ENCODE peak calls at places on chromosomes 2 and 18, in five cellular contexts. W is WTC11, B is natural killer cell, M is dorsolateral prefrontal cortex, L is GM23338. Q is an unnamed sample.

GRCh38 chr18:8153887-8154583 is 455.2 kb upstream of the RAB12 start:
- DNase-seq in M (no peak), W (no peak), B (no peak), L (no peak), Q (no peak)

GRCh38 chr2:27370816-27371620 is 602 bp downstream of the SNX17 start:
- DNase-seq in W (no peak), M (no peak), L (peak; percentile 39), B (no peak), Q (no peak)

GRCh38 chr2:9714630-9715214 is 83.9 kb upstream of the YWHAQ start:
- DNase-seq in B (no peak), W (no peak), M (no peak), L (no peak), Q (no peak)

GRCh38 chr2:102070058-102070642 is 72.4 kb upstream of the IL1R1 start:
- DNase-seq in M (no peak), W (no peak), L (no peak), B (no peak), Q (no peak)

GRCh38 chr2:61421611-61422010 is 49.3 kb downstream of the USP34 start:
- DNase-seq in W (no peak), M (no peak), B (no peak), L (no peak), Q (no peak)

GRCh38 chr2:8932702-8933101 is 70.8 kb downstream of the MBOAT2 start:
- DNase-seq in M (no peak), L (no peak), B (no peak), W (no peak), Q (no peak)

GRCh38 chr18:22433960-22434359 is 16.2 kb upstream of the CTAGE1 start:
- DNase-seq in B (no peak), W (no peak), M (no peak), L (no peak), Q (no peak)

GRCh38 chr2:180644709-180645108 is 335.7 kb upstream of the UBE2E3 start:
- DNase-seq in L (no peak), M (no peak), B (no peak), W (no peak), Q (no peak)

GRCh38 chr2:117085719-117086118 is 728.8 kb upstream of the DDX18 start:
- DNase-seq in L (no peak), B (no peak), W (no peak), M (no peak), Q (no peak)

GRCh38 chr2:12014088-12014960 is 267.9 kb downstream of the LPIN1 start:
- DNase-seq in M (no peak), L (no peak), B (no peak), W (no peak), Q (no peak)

GRCh38 chr2:96907405-96908041 is 37.6 kb upstream of the SEMA4C start:
- DNase-seq in M (no peak), L (peak; percentile 65), W (peak; percentile 71), B (no peak), Q (no peak)

GRCh38 chr2:27051902-27052645 is 606 bp downstream of the AGBL5 start:
- DNase-seq in B (no peak), M (peak; percentile 30), W (peak; percentile 71), L (peak; percentile 86), Q (no peak)

GRCh38 chr2:67880291-67880761 is 182.5 kb downstream of the C1D start:
- DNase-seq in W (no peak), B (no peak), L (no peak), M (no peak), Q (no peak)

GRCh38 chr2:35409762-35410161 is 945.8 kb upstream of the CRIM1 start:
- DNase-seq in M (no peak), L (no peak), B (no peak), W (no peak), Q (no peak)

GRCh38 chr2:230216489-230216888 is 3.3 kb downstream of the SP110 start:
- DNase-seq in W (no peak), B (no peak), M (no peak), L (no peak), Q (no peak)

GRCh38 chr2:235756491-235756890 is 262.6 kb downstream of the AGAP1 start:
- DNase-seq in W (no peak), L (peak; percentile 36), B (no peak), M (no peak), Q (no peak)

GRCh38 chr2:159738509-159739390 is 26.4 kb downstream of the MARCHF7 start:
- DNase-seq in M (no peak), B (no peak), W (no peak), L (peak; percentile 28), Q (no peak)

GRCh38 chr2:203759692-203760365 is 53.4 kb downstream of the CD28 start:
- DNase-seq in W (no peak), L (no peak), M (no peak), B (no peak), Q (no peak)

GRCh38 chr2:196112408-196113039 is 43.9 kb upstream of the DNAH7 start:
- DNase-seq in M (no peak), W (no peak), L (peak; percentile 66), B (no peak), Q (no peak)

GRCh38 chr2:102999958-103000357 is 238.1 kb downstream of the TMEM182 start:
- DNase-seq in W (no peak), L (no peak), M (no peak), B (no peak), Q (no peak)

GRCh38 chr2:104638162-104638561 is 215.8 kb upstream of the POU3F3 start:
- DNase-seq in W (no peak), L (no peak), B (no peak), M (no peak), Q (no peak)

GRCh38 chr18:59837586-59837985 is 62.2 kb upstream of the PMAIP1 start:
- DNase-seq in B (no peak), M (no peak), W (peak; percentile 57), L (peak; percentile 91), Q (no peak)

GRCh38 chr2:120875431-120875830 is 139.8 kb downstream of the GLI2 start:
- DNase-seq in B (no peak), M (no peak), L (no peak), W (no peak), Q (no peak)

GRCh38 chr2:147451902-147452515 is 392.8 kb upstream of the ACVR2A start:
- DNase-seq in M (no peak), W (no peak), B (no peak), L (peak; percentile 18), Q (no peak)

GRCh38 chr18:448116-448515 is 52.4 kb downstream of the COLEC12 start:
- DNase-seq in L (no peak), B (no peak), M (no peak), W (no peak), Q (no peak)

GRCh38 chr2:240814946-240815760 is 4.9 kb downstream of the KIF1A start:
- DNase-seq in L (no peak), B (no peak), M (no peak), W (no peak), Q (peak; percentile 55)

GRCh38 chr2:118723394-118723793 is 124.1 kb downstream of the EN1 start:
- DNase-seq in M (no peak), L (no peak), B (no peak), W (no peak), Q (no peak)

GRCh38 chr2:192448881-192449280 is 254.1 kb upstream of the TMEFF2 start:
- DNase-seq in B (no peak), L (no peak), M (no peak), W (no peak), Q (no peak)

GRCh38 chr2:192444286-192444838 is 249.6 kb upstream of the TMEFF2 start:
- DNase-seq in W (no peak), L (no peak), M (no peak), B (no peak), Q (no peak)
- TF ChIP-seq CTCF in W (no peak), L (no peak), M (no peak), B (no peak), Q (no peak)

DNA sequence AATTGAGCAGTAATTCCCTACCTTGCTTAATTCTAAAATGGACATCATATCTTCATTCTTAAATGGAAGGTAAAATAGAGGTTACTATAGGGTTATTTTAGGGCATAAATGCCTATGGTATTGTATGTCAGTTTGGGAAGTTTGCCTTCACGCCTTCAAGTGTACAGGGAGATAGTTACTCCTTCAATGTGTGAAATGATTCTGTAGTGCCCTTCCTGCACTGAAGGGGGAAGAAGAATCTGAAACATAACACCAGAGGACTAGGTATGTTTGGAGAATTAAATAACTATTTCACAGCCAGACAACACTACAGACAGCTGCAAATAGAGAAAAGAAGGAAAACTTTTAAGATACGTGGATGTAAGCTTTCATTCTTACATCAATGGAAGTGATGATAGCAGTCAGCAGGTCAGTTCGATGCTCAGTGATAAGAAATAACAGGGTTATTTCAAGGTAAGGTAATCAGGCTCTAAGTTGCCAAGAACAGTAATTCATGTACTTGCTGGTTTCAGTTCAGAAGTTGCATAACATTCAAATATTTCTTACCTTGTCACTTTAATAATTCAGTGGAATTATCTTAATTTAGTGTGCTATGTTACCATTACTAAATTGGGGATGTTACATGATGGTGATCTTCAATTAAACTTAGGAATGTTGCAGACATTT is 4.0 kb downstream of the PKP4 start:
- DNase-seq in B (no peak), W (no peak), L (no peak), M (no peak), Q (no peak)
- TF ChIP-seq CTCF in B (no peak), W (no peak), L (no peak), M (no peak), Q (peak; percentile 37)

GRCh38 chr2:113720167-113720566 is 36.3 kb downstream of the SLC35F5 start:
- DNase-seq in L (peak; percentile 34), B (no peak), M (no peak), W (no peak), Q (no peak)
- TF ChIP-seq CTCF in L (no peak), B (no peak), M (peak; percentile 36), W (no peak), Q (peak; percentile 68)

GRCh38 chr2:150549381-150549780 is 61.9 kb upstream of the RND3 start:
- DNase-seq in L (no peak), W (no peak), M (no peak), B (no peak), Q (no peak)

GRCh38 chr2:150552421-150552820 is 65.0 kb upstream of the RND3 start:
- DNase-seq in L (no peak), B (no peak), W (no peak), M (no peak), Q (no peak)

GRCh38 chr2:150544731-150545130 is 57.3 kb upstream of the RND3 start:
- DNase-seq in W (no peak), M (no peak), L (no peak), B (no peak), Q (no peak)

GRCh38 chr2:150545931-150546330 is 58.5 kb upstream of the RND3 start:
- DNase-seq in W (no peak), L (no peak), B (no peak), M (no peak), Q (no peak)

GRCh38 chr2:150548527-150548926 is 61.1 kb upstream of the RND3 start:
- DNase-seq in B (no peak), W (peak; percentile 24), M (no peak), L (peak; percentile 77), Q (no peak)
- TF ChIP-seq CTCF in B (no peak), W (peak; percentile 15), M (no peak), L (peak; percentile 78), Q (peak; percentile 67)

Q was measured in type B pancreatic cell.